ENCODE peak calls at places on chromosomes 11 and 22, in six cellular contexts. S is activated T-helper 9 cell treated with anti-CD3 and anti-CD28 coated beads, Interleukin-2, amount 50 U/mL, for 16 hours; K is T-helper 1 cell; Y is GM12891; X is T-helper 2 cell; N is SW480. I is an unnamed sample.

GRCh38 chr22:19359554-19360299 is 68.2 kb upstream of the CLTCL1 start:
- DNase-seq in S (no peak), K (no peak), Y (no peak), X (no peak), N (no peak), I (no peak)

GRCh38 chr11:122093731-122094130 is 22.3 kb downstream of the BLID start:
- DNase-seq in S (no peak), K (no peak), Y (no peak), X (no peak), N (no peak), I (no peak)

GRCh38 chr11:8810331-8811301 is 100.4 kb upstream of the AKIP1 start:
- DNase-seq in S (no peak), K (no peak), Y (peak; percentile 37), X (no peak), N (peak; percentile 41), I (no peak)

GRCh38 chr11:131065435-131066295 is 149.4 kb upstream of the SNX19 start:
- DNase-seq in S (no peak), K (no peak), Y (no peak), X (no peak), N (no peak), I (no peak)

GRCh38 chr11:120210651-120211521 is at the start of gene OAF:
- DNase-seq in S (peak; percentile 29), K (no peak), Y (peak; percentile 89), X (peak; percentile 52), N (peak; percentile 74), I (peak; percentile 70)

GRCh38 chr22:31846161-31847115 is 92.6 kb downstream of the DEPDC5 start:
- DNase-seq in S (no peak), K (no peak), Y (no peak), X (no peak), N (no peak), I (no peak)

GRCh38 chr11:75277991-75278790 is 37.6 kb downstream of the TPBGL start:
- DNase-seq in S (no peak), K (no peak), Y (no peak), X (no peak), N (no peak), I (no peak)

GRCh38 chr22:50059185-50059880 is 1.2 kb upstream of the TTLL8 start:
- DNase-seq in S (no peak), K (no peak), Y (no peak), X (no peak), N (no peak), I (no peak)

GRCh38 chr11:129354688-129355087 is 21.0 kb upstream of the BARX2 start:
- DNase-seq in S (no peak), K (no peak), Y (no peak), X (no peak), N (no peak), I (no peak)

GRCh38 chr11:65958306-65958705 is 3.2 kb upstream of the SART1 start:
- DNase-seq in S (no peak), K (no peak), Y (no peak), X (no peak), N (no peak), I (no peak)

GRCh38 chr22:48300877-48301276 is 1526.8 kb downstream of the BRD1 start:
- DNase-seq in S (no peak), K (no peak), Y (no peak), X (no peak), N (no peak), I (no peak)

GRCh38 chr22:44385781-44386180 is 73.0 kb upstream of the SHISAL1 start:
- DNase-seq in S (no peak), K (no peak), Y (no peak), X (no peak), N (no peak), I (no peak)

GRCh38 chr11:16750417-16750816 is 12.0 kb downstream of the C11orf58 start:
- DNase-seq in S (no peak), K (no peak), Y (no peak), X (no peak), N (no peak), I (no peak)

GRCh38 chr11:67381244-67381972 is 8.0 kb upstream of the CLCF1 start:
- DNase-seq in S (no peak), K (no peak), Y (no peak), X (no peak), N (no peak), I (no peak)

GRCh38 chr11:1915795-1916131 is 3.7 kb upstream of the TNNT3 start:
- DNase-seq in S (no peak), K (no peak), Y (no peak), X (no peak), N (no peak), I (no peak)

GRCh38 chr11:62689421-62690183 is at the start of gene LRRN4CL:
- DNase-seq in S (no peak), K (no peak), Y (no peak), X (no peak), N (no peak), I (no peak)

GRCh38 chr11:73239111-73239521 is 21.0 kb downstream of the P2RY2 start:
- DNase-seq in S (no peak), K (no peak), Y (no peak), X (no peak), N (no peak), I (no peak)

GRCh38 chr11:48167380-48167779 is 49.2 kb upstream of the OR4B1 start:
- DNase-seq in S (no peak), K (no peak), Y (no peak), X (no peak), N (no peak), I (no peak)

GRCh38 chr11:78015878-78016277 is 7.2 kb downstream of the KCTD14 start:
- DNase-seq in S (no peak), K (no peak), Y (no peak), X (no peak), N (no peak), I (no peak)

GRCh38 chr11:86497310-86497709 is 122.6 kb downstream of the CCDC81 start:
- DNase-seq in S (no peak), K (no peak), Y (no peak), X (no peak), N (no peak), I (no peak)

GRCh38 chr11:75445315-75445953 is 12.4 kb upstream of the KLHL35 start:
- DNase-seq in S (peak; percentile 61), K (peak; percentile 24), Y (peak; percentile 76), X (peak; percentile 42), N (peak; percentile 47), I (peak; percentile 57)

GRCh38 chr11:11841121-11841604 is 609 bp upstream of the USP47 start:
- DNase-seq in S (peak; percentile 4), K (no peak), Y (no peak), X (no peak), N (peak; percentile 50), I (no peak)

GRCh38 chr11:34192481-34193401 is 87.3 kb downstream of the NAT10 start:
- DNase-seq in S (no peak), K (no peak), Y (no peak), X (no peak), N (peak; percentile 71), I (no peak)